ENCODE peak calls at places on chromosomes 4 and X, in eight cellular contexts. K is cardiac fibroblast, N is cardiac muscle cell, M is fibroblast of pulmonary artery, O is Peyer's patch, X is tibial artery, W is H7, T is A549. R is an unnamed sample.

GRCh38 chr4:90174622-90175023 is 47.4 kb downstream of the CCSER1 start:
- DNase-seq in T (no peak), O (no peak), X (no peak), N (no peak), W (no peak), M (no peak), K (no peak), R (peak)

GRCh38 chr4:55722132-55722531 is 86.0 kb upstream of the NMU start:
- DNase-seq in X (no peak), W (no peak), O (no peak), N (no peak), K (no peak), T (no peak), M (no peak), R (no peak)

GRCh38 chrX:103783971-103784370 is 7.3 kb downstream of the PLP1 start:
- DNase-seq in O (no peak), K (peak), M (peak), W (no peak), N (no peak), T (no peak), X (peak), R (no peak)

GRCh38 chr4:128660361-128660964 is 149.0 kb upstream of the JADE1 start:
- DNase-seq in T (no peak), M (peak), W (no peak), K (peak), O (no peak), N (no peak), X (peak), R (no peak)

GRCh38 chr4:138659640-138660325 is 355.8 kb upstream of the NOCT start:
- DNase-seq in W (peak), M (no peak), O (no peak), K (no peak), T (no peak), X (no peak), N (no peak), R (no peak)

GRCh38 chr4:139643042-139643895 is 22.4 kb upstream of the MGST2 start:
- DNase-seq in T (no peak), N (no peak), M (no peak), X (no peak), K (no peak), W (no peak), O (no peak), R (no peak)

GRCh38 chrX:102651242-102651967 is at the start of gene GPRASP1:
- DNase-seq in O (peak), T (no peak), X (peak), K (peak), M (peak), W (peak), N (peak), R (peak)

GRCh38 chr4:173057442-173057841 is 111.2 kb upstream of the GALNT7 start:
- DNase-seq in O (no peak), X (no peak), N (no peak), M (no peak), W (no peak), T (no peak), K (peak), R (no peak)

GRCh38 chr4:143091862-143092261 is 92.9 kb upstream of the USP38 start:
- DNase-seq in M (no peak), O (no peak), W (no peak), X (no peak), N (no peak), T (no peak), K (no peak), R (no peak)

DNA sequence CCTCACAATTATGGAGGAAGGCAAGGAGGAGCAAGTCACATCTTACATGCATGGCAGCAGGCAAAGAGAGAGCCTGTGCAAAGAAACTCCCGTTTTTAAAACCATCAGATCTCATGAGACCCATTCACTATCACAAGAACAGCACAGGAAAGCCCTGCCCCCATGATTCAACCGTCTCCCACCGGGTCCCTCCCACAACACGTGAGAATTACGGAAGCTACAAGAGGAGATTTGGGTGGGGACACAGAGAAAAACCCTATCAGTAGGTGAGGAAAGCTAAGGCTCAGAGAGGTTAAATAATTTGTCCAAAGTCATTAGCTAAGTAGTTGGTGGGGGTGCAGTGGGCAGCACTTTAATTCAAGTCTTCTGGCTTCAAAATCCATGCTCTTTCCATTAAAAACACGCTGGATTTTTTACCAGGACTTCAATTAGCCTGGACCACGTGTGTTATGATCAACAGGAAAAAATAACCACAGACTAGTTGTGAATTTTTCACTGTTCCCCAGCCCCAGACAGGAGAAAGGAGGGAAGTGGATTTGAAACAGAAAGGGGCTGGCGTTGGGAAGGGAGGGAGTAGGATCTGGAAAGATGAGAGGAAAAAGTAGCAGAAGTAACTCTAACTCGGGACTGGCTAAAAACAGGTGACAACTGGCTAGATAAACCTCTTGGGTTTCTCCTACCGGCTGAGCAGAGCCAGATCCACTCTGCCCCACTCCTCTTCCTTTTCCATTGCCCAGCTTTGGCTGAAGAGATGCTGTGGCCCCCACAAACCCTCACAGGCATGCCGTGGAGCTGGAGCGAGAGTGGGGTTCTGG is 986 bp downstream of the MTMR8 start:
- DNase-seq in T (no peak), W (no peak), O (no peak), M (no peak), N (no peak), X (no peak), K (no peak), R (no peak)
- H3K4me3 ChIP-seq in T (peak), W (peak), O (peak), M (no peak), N (peak), X (peak), K (no peak), R (peak)

GRCh38 chr4:87032884-87033533 is 98.2 kb downstream of the AFF1 start:
- DNase-seq in X (no peak), T (no peak), N (no peak), O (no peak), W (no peak), K (peak), M (peak), R (no peak)

GRCh38 chr4:87029356-87029755 is 94.5 kb downstream of the AFF1 start:
- DNase-seq in X (peak), W (no peak), N (no peak), M (no peak), T (no peak), K (no peak), O (no peak), R (no peak)

GRCh38 chr4:87030124-87030523 is 95.3 kb downstream of the AFF1 start:
- DNase-seq in O (no peak), W (no peak), X (no peak), K (no peak), N (no peak), M (no peak), T (no peak), R (no peak)

GRCh38 chr4:87031946-87032345 is 97.1 kb downstream of the AFF1 start:
- DNase-seq in X (no peak), W (no peak), T (no peak), N (no peak), O (no peak), K (no peak), M (no peak), R (no peak)

DNA sequence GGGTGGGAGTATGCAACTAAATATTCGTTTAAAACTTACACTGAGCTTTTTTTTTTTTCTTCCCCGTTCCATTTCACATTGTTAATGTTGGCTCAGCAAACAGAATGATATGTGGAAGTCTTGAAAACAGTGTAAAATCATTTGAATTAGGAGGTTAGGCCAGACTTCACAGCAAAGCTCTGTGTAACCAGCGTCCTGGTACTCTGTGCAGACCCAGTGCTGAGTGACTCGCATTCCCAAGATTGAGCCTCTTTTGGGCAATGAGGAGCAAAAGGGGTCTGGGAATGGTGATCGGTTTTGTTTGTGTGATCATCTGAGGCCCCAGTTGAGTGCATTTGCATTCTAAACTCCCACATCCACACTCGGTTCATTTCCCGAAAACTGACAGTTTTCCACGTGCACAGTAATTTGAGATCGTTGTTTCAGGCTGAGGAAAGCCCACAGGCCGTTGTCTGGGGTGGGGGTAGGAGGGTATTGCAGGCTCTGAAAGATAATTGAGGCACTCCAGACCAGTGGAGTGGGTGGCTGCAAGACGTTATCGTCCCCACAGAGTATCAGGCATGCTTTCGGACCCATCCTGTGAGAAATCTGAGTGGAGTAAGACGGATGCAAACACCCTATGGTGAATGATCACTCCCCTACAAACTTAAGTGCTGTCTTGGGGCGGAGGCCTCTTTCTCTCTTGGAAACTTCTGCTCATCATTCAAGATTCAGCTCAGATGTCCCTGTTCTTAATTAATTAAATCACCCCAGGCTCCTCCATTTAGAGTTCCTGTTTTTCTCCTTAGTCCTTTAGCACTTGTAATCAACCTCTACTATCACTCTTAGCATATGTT is 96.0 kb downstream of the AFF1 start:
- DNase-seq in N (peak), K (peak), X (no peak), T (no peak), W (no peak), M (peak), O (no peak), R (no peak)
- H3K4me3 ChIP-seq in N (no peak), K (no peak), X (no peak), T (no peak), W (no peak), M (no peak), O (no peak), R (no peak)

DNA sequence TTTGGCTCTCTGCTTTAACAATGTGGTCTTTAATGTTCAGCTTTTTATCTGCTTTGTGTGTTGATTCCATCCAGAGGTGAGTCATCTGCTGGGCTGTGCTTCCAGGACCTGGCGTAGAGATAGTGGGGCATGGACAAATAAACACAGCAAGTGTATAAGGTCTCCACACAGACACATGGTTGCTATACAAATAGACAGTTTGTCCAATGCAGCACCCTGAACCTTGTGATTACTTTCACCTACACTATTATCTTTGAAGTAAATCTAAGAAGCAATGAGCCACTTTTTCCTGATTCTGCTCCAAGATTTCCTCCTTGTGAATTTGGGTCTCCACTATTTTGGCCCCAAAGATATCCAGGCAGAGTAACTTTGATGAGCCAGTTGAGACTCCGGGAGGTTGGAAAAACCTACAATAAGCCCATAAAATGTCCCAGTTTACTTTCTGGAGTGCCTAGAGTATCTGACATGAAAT is 12.1 kb downstream of the PPARGC1A start:
- DNase-seq in N (no peak), M (peak), K (peak), X (peak), T (peak), O (peak), W (no peak), R (no peak)
- H3K4me3 ChIP-seq in N (no peak), M (no peak), K (no peak), X (no peak), T (no peak), O (no peak), W (no peak), R (no peak)

GRCh38 chr4:15343000-15343399 is 84.8 kb upstream of the C1QTNF7 start:
- DNase-seq in K (no peak), X (no peak), O (no peak), W (no peak), M (no peak), N (no peak), T (no peak), R (no peak)

GRCh38 chr4:15339732-15340131 is 88.1 kb upstream of the C1QTNF7 start:
- DNase-seq in O (no peak), M (peak), T (no peak), K (peak), N (no peak), W (no peak), X (no peak), R (no peak)

GRCh38 chr4:15341733-15342300 is 86.0 kb upstream of the C1QTNF7 start:
- DNase-seq in N (no peak), T (no peak), O (no peak), M (no peak), X (no peak), K (no peak), W (no peak), R (peak)

GRCh38 chr4:15343581-15343980 is 84.3 kb upstream of the C1QTNF7 start:
- DNase-seq in K (peak), T (no peak), N (no peak), W (no peak), M (peak), X (no peak), O (no peak), R (no peak)

GRCh38 chr4:15341022-15341732 is 86.7 kb upstream of the C1QTNF7 start:
- DNase-seq in K (no peak), T (no peak), M (no peak), O (no peak), N (no peak), W (no peak), X (no peak), R (no peak)
- H3K4me3 ChIP-seq in K (no peak), T (no peak), M (no peak), O (no peak), N (no peak), W (no peak), X (no peak), R (no peak)

DNA sequence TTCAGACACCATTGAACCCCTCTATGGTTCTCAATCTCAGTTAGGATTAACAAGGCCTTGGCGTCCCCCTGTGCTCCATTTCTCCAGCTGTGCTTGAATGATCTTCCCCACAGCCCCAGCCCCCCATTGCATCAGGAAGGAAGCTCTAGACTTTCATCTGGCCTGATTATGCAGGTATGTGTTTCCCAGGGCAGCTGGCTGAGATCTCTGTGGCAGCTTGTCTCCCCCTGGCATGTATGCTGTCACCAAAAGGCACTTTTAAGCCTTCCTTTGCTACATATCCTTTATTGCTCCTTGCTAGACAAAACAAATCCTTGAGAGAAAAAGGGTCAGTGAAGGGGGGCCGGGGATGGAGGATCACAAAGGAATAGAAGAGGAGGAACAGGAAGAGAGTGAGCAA is 1056.0 kb upstream of the SLIT2 start:
- DNase-seq in X (no peak), T (no peak), N (no peak), M (no peak), O (no peak), W (peak), K (no peak), R (no peak)
- H3K4me3 ChIP-seq in X (no peak), T (no peak), N (no peak), M (no peak), O (no peak), W (no peak), K (no peak), R (no peak)

GRCh38 chr4:158945529-158946108 is 157.3 kb upstream of the RAPGEF2 start:
- DNase-seq in O (no peak), X (no peak), T (no peak), N (no peak), K (no peak), W (no peak), M (no peak), R (no peak)

GRCh38 chr4:158946825-158947224 is 156.1 kb upstream of the RAPGEF2 start:
- DNase-seq in X (no peak), K (no peak), W (peak), O (no peak), T (no peak), N (no peak), M (no peak), R (no peak)

GRCh38 chr4:158948071-158948470 is 154.8 kb upstream of the RAPGEF2 start:
- DNase-seq in T (no peak), M (no peak), N (no peak), O (no peak), W (no peak), K (no peak), X (no peak), R (no peak)

GRCh38 chr4:158949094-158949493 is 153.8 kb upstream of the RAPGEF2 start:
- DNase-seq in K (peak), T (no peak), N (no peak), X (no peak), W (no peak), O (no peak), M (peak), R (no peak)
- H3K4me3 ChIP-seq in K (no peak), T (no peak), N (no peak), X (no peak), W (no peak), O (no peak), M (no peak), R (no peak)

DNA sequence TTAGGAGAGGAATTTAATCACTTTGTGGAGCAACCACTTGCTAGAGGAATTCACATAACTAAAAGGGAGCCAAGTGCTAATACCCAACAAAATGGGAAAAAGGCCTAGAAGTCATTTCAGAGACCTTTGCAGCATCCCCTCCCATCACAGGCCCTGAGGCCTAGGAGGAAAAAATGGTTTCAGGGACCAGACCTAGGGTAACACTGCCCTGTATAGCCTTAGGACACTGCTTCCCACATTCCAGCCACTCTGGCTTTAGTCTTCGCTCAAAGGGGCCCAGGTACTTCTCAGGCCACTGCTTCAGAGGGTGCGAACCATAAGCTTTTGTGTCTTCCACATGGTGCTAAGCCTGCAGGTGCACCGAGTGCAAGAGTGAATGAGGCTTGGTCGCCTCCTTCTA is 19.1 kb downstream of the SPANXN2 start:
- DNase-seq in O (no peak), M (no peak), T (no peak), W (no peak), N (no peak), K (no peak), X (no peak), R (no peak)
- H3K4me3 ChIP-seq in O (no peak), M (no peak), T (no peak), W (no peak), N (no peak), K (no peak), X (no peak), R (no peak)

R was measured in pancreas.